ENCODE peak calls at places on chromosomes 16 and 17, in four cellular contexts. One of them, this sample, is unnamed. For H3K36me3, the result is how much of the 10 kb centered on the place peaks cover.

GRCh38 chr17:49509588-49509917 is 14.5 kb downstream of the NGFR start:
- DNase-seq in esophagus squamous epithelium: no peak
- DNase-seq in left ventricle myocardium inferior: no peak
- DNase-seq in hepatocyte: no peak
- DNase-seq in this sample: no peak

GRCh38 chr17:15885770-15886169 is 59.2 kb upstream of the ADORA2B start:
- DNase-seq in esophagus squamous epithelium: no peak
- DNase-seq in hepatocyte: no peak
- DNase-seq in left ventricle myocardium inferior: no peak
- DNase-seq in this sample: no peak

GRCh38 chr17:56629450-56630187 is 36.1 kb downstream of the NOG start:
- DNase-seq in esophagus squamous epithelium: no peak
- DNase-seq in hepatocyte: peak
- DNase-seq in left ventricle myocardium inferior: no peak
- DNase-seq in this sample: peak

GRCh38 chr17:64507418-64507766 is 615 bp downstream of the CEP95 start:
- DNase-seq in hepatocyte: peak
- DNase-seq in left ventricle myocardium inferior: no peak
- DNase-seq in esophagus squamous epithelium: no peak
- DNase-seq in this sample: peak

GRCh38 chr16:86862596-86862995 is 284.2 kb downstream of the FOXL1 start:
- DNase-seq in esophagus squamous epithelium: no peak
- DNase-seq in left ventricle myocardium inferior: peak
- DNase-seq in hepatocyte: peak
- DNase-seq in this sample: no peak

GRCh38 chr16:30068750-30069574 is 3.4 kb downstream of the ALDOA start:
- DNase-seq in esophagus squamous epithelium: no peak
- DNase-seq in hepatocyte: no peak
- DNase-seq in left ventricle myocardium inferior: no peak
- DNase-seq in this sample: peak

GRCh38 chr16:86436466-86437185 is 73.7 kb upstream of the FOXF1 start:
- DNase-seq in esophagus squamous epithelium: no peak
- DNase-seq in left ventricle myocardium inferior: no peak
- DNase-seq in hepatocyte: no peak
- DNase-seq in this sample: no peak

GRCh38 chr16:66750279-66751134 is 902 bp downstream of the DYNC1LI2 start:
- DNase-seq in esophagus squamous epithelium: no peak
- DNase-seq in left ventricle myocardium inferior: no peak
- DNase-seq in hepatocyte: peak
- DNase-seq in this sample: no peak

GRCh38 chr17:71438631-71439146 is 682.1 kb upstream of the SOX9 start:
- DNase-seq in hepatocyte: peak
- DNase-seq in left ventricle myocardium inferior: no peak
- DNase-seq in esophagus squamous epithelium: no peak
- DNase-seq in this sample: peak

GRCh38 chr17:68195667-68196393 is 52.0 kb upstream of the AMZ2 start:
- DNase-seq in left ventricle myocardium inferior: peak
- DNase-seq in esophagus squamous epithelium: no peak
- DNase-seq in hepatocyte: peak
- DNase-seq in this sample: no peak

GRCh38 chr17:64448665-64449512 is at the start of gene MILR1:
- DNase-seq in hepatocyte: no peak
- DNase-seq in left ventricle myocardium inferior: no peak
- DNase-seq in esophagus squamous epithelium: no peak
- DNase-seq in this sample: no peak

GRCh38 chr16:30526137-30526822 is at the start of gene ZNF768:
- DNase-seq in hepatocyte: peak
- DNase-seq in left ventricle myocardium inferior: peak
- DNase-seq in esophagus squamous epithelium: no peak
- DNase-seq in this sample: peak

GRCh38 chr16:1283296-1283695 is 26.1 kb upstream of the UBE2I start:
- DNase-seq in left ventricle myocardium inferior: no peak
- DNase-seq in hepatocyte: no peak
- DNase-seq in esophagus squamous epithelium: no peak
- DNase-seq in this sample: no peak

GRCh38 chr16:57196753-57197152 is 10.6 kb downstream of the RSPRY1 start:
- DNase-seq in hepatocyte: no peak
- DNase-seq in left ventricle myocardium inferior: no peak
- DNase-seq in esophagus squamous epithelium: no peak
- DNase-seq in this sample: no peak

GRCh38 chr16:57620316-57621231 is 7.9 kb upstream of the ADGRG1 start:
- DNase-seq in left ventricle myocardium inferior: no peak
- DNase-seq in esophagus squamous epithelium: no peak
- DNase-seq in hepatocyte: peak
- DNase-seq in this sample: no peak

GRCh38 chr17:14688134-14688533 is 387.3 kb downstream of the HS3ST3B1 start:
- DNase-seq in left ventricle myocardium inferior: no peak
- DNase-seq in hepatocyte: no peak
- DNase-seq in esophagus squamous epithelium: no peak
- DNase-seq in this sample: no peak

GRCh38 chr16:67800252-67801046 is 5.9 kb downstream of the RANBP10 start:
- DNase-seq in left ventricle myocardium inferior: peak
- DNase-seq in hepatocyte: no peak
- DNase-seq in esophagus squamous epithelium: no peak
- DNase-seq in this sample: no peak

GRCh38 chr17:68613739-68614298 is 12.7 kb upstream of the FAM20A start:
- DNase-seq in hepatocyte: peak
- DNase-seq in esophagus squamous epithelium: no peak
- DNase-seq in left ventricle myocardium inferior: no peak
- DNase-seq in this sample: peak

GRCh38 chr17:46127524-46127923 is 65.7 kb downstream of the KANSL1 start:
- DNase-seq in esophagus squamous epithelium: no peak
- DNase-seq in left ventricle myocardium inferior: no peak
- DNase-seq in hepatocyte: no peak
- DNase-seq in this sample: no peak

GRCh38 chr16:80691111-80691761 is 113.2 kb downstream of the CDYL2 start:
- DNase-seq in left ventricle myocardium inferior: no peak
- DNase-seq in esophagus squamous epithelium: no peak
- DNase-seq in hepatocyte: no peak
- DNase-seq in this sample: no peak

GRCh38 chr17:74531231-74531761 is at the start of gene CD300LB:
- DNase-seq in esophagus squamous epithelium: no peak
- DNase-seq in hepatocyte: no peak
- DNase-seq in left ventricle myocardium inferior: no peak
- DNase-seq in this sample: no peak

GRCh38 chr16:76309639-76310335 is 32.6 kb downstream of the CNTNAP4 start:
- DNase-seq in esophagus squamous epithelium: no peak
- DNase-seq in hepatocyte: no peak
- DNase-seq in left ventricle myocardium inferior: no peak
- DNase-seq in this sample: no peak

GRCh38 chr17:16398270-16399267 is 16.8 kb upstream of the TRPV2 start:
- DNase-seq in hepatocyte: no peak
- DNase-seq in esophagus squamous epithelium: no peak
- DNase-seq in left ventricle myocardium inferior: no peak
- DNase-seq in this sample: no peak

GRCh38 chr17:50586421-50587247 is 26.1 kb downstream of the CACNA1G start:
- DNase-seq in left ventricle myocardium inferior: no peak
- DNase-seq in esophagus squamous epithelium: no peak
- DNase-seq in hepatocyte: no peak
- DNase-seq in this sample: no peak

GRCh38 chr17:50916708-50917417 is 50.7 kb upstream of the TOB1 start:
- DNase-seq in hepatocyte: no peak
- DNase-seq in esophagus squamous epithelium: no peak
- DNase-seq in left ventricle myocardium inferior: no peak
- DNase-seq in this sample: no peak

GRCh38 chr16:60259956-60260355 is 1525.8 kb upstream of the GOT2 start:
- DNase-seq in left ventricle myocardium inferior: no peak
- DNase-seq in hepatocyte: no peak
- DNase-seq in esophagus squamous epithelium: no peak
- DNase-seq in this sample: no peak

GRCh38 chr16:17510532-17510931 is 39.8 kb upstream of the XYLT1 start:
- DNase-seq in left ventricle myocardium inferior: no peak
- DNase-seq in esophagus squamous epithelium: no peak
- DNase-seq in hepatocyte: no peak
- DNase-seq in this sample: no peak

GRCh38 chr16:11877374-11877773 is 26.0 kb upstream of the RSL1D1 start:
- DNase-seq in left ventricle myocardium inferior: no peak
- DNase-seq in esophagus squamous epithelium: no peak
- DNase-seq in hepatocyte: no peak
- DNase-seq in this sample: no peak

DNA sequence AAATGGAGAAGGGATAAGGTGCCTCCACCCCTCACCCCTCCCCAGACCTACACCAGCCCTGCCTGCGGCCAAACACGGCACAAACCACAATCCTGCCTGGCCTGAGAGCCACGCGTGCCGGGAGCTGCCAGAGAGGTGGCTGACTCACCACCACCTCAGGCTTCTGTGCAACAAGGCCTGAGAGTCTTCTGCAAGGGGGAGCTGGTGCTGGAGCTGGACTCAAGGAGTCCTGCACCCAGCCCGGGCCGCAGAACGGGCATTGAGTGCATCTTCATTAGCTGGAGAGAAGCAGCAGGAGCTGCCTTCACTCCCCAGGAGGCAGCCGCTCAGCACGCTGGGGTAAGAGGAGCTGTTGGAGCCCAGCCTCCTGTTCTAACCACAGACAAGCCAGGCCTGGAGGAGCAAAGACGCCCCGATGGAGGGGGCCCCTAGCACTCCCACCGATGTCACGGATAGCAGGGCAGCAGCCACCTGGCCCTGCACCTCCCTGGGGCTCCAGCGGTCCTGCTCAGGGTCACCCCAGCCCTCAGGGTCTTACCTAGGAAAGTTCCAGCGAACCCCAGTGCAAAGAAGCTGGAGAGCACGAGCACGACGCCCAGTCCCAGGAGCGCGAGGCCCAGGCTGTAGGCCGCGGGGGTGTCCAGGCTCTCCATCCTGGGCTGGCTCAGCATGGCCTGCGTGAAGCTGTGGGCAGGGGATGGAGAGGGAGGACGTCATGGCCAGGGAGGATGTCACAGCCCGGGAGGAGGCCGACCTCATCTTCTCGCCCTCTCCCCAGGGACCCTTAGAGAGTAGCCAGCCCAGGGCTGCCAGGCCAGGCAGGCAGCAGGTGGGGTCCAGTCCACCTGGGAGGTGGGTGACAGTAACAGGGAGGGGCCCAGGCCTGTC is 16.0 kb upstream of the RASD1 start:
- DNase-seq in hepatocyte: peak
- DNase-seq in esophagus squamous epithelium: no peak
- DNase-seq in left ventricle myocardium inferior: peak
- DNase-seq in this sample: no peak
- TF ChIP-seq CTCF in hepatocyte: no peak
- TF ChIP-seq CTCF in esophagus squamous epithelium: no peak
- TF ChIP-seq CTCF in left ventricle myocardium inferior: no peak
- TF ChIP-seq CTCF in this sample: no peak

GRCh38 chr16:24568392-24568791 is 29.0 kb downstream of the RBBP6 start:
- DNase-seq in hepatocyte: no peak
- DNase-seq in esophagus squamous epithelium: no peak
- DNase-seq in left ventricle myocardium inferior: no peak
- DNase-seq in this sample: peak

GRCh38 chr16:24562811-24563210 is 23.4 kb downstream of the RBBP6 start:
- DNase-seq in hepatocyte: no peak
- DNase-seq in left ventricle myocardium inferior: no peak
- DNase-seq in esophagus squamous epithelium: no peak
- DNase-seq in this sample: no peak
- H3K36me3 ChIP-seq in hepatocyte: under half
- H3K36me3 ChIP-seq in left ventricle myocardium inferior: half or more
- H3K36me3 ChIP-seq in esophagus squamous epithelium: under half
- H3K36me3 ChIP-seq in this sample: half or more

DNA sequence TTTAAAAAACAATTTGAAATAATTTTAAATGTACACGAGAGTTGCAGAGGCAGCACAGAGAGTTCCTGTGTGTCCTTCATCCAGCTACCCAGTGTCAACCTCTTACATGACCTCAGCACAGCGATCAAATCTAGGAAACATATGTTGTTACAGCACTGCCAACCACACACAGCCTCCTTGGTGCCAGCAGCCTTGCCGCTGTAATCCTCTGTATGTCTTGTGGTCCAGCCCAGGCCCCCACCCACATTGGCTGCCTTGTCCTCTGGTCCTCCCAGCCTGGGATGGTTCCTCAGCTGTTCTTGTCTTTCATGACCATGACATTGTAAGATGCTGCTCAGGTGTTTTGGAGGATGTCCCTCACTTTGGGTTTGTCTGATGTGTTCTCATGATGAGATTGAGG is 178.0 kb downstream of the RPTOR start:
- DNase-seq in left ventricle myocardium inferior: no peak
- DNase-seq in hepatocyte: no peak
- DNase-seq in esophagus squamous epithelium: no peak
- DNase-seq in this sample: no peak
- TF ChIP-seq CTCF in left ventricle myocardium inferior: no peak
- TF ChIP-seq CTCF in hepatocyte: no peak
- TF ChIP-seq CTCF in esophagus squamous epithelium: no peak
- TF ChIP-seq CTCF in this sample: no peak

GRCh38 chr17:59699218-59699617 is 8.0 kb downstream of the PTRH2 start:
- DNase-seq in esophagus squamous epithelium: no peak
- DNase-seq in hepatocyte: no peak
- DNase-seq in left ventricle myocardium inferior: no peak
- DNase-seq in this sample: no peak
- H3K36me3 ChIP-seq in esophagus squamous epithelium: under half
- H3K36me3 ChIP-seq in hepatocyte: under half
- H3K36me3 ChIP-seq in left ventricle myocardium inferior: half or more
- H3K36me3 ChIP-seq in this sample: half or more

GRCh38 chr17:83076930-83077329 is 2.5 kb upstream of the METRNL start:
- DNase-seq in left ventricle myocardium inferior: no peak
- DNase-seq in esophagus squamous epithelium: no peak
- DNase-seq in hepatocyte: no peak
- DNase-seq in this sample: no peak
- TF ChIP-seq CTCF in left ventricle myocardium inferior: peak
- TF ChIP-seq CTCF in esophagus squamous epithelium: no peak
- TF ChIP-seq CTCF in hepatocyte: no peak
- TF ChIP-seq CTCF in this sample: no peak

DNA sequence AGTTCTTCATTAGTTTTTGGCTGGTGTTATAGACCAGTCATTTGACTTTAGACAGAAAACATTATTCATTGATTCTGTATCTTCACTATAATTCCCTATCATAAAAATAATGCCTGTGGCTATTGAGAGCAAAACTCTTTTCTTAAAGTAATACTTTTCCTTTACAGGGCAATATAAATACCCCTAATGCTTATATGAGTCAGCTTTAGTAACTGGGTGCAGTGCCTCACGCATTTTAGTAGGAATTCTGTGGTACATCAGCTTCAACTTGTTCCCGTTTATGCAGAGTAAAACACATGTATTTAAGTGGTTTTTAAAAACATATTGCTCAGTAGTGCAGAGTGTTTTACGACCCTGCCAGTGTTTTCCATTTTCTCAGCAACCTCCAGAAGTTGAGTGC is 68.1 kb downstream of the SEC14L1 start:
- DNase-seq in hepatocyte: no peak
- DNase-seq in esophagus squamous epithelium: no peak
- DNase-seq in left ventricle myocardium inferior: no peak
- DNase-seq in this sample: no peak
- H3K36me3 ChIP-seq in hepatocyte: under half
- H3K36me3 ChIP-seq in esophagus squamous epithelium: under half
- H3K36me3 ChIP-seq in left ventricle myocardium inferior: half or more
- H3K36me3 ChIP-seq in this sample: half or more